ENCODE peak calls at places on chromosomes 4 and X, in five cellular contexts. N is cardiac muscle cell, W is amniotic stem cell, R is kidney epithelial cell, B is A172. M is an unnamed sample.
A peak's percentile ranks its signal among the peaks of the same experiment; 100 is the strongest.

GRCh38 chr4:76755756-76756155 is 142.2 kb downstream of the SOWAHB start:
- DNase-seq in R (no peak), N (no peak), B (no peak), W (no peak), M (no peak)

GRCh38 chr4:6988016-6988715 is 55.0 kb upstream of the TADA2B start:
- DNase-seq in W (no peak), N (no peak), B (no peak), R (no peak), M (no peak)

GRCh38 chr4:24321637-24322036 is 262.7 kb downstream of the DHX15 start:
- DNase-seq in N (no peak), B (no peak), W (no peak), R (no peak), M (no peak)

GRCh38 chrX:3326721-3327120 is 19.7 kb downstream of the MXRA5 start:
- DNase-seq in W (peak; percentile 10), R (no peak), N (no peak), B (no peak), M (no peak)

GRCh38 chr4:56307423-56307822 is 79.9 kb downstream of the AASDH start:
- DNase-seq in B (no peak), R (peak; percentile 97), W (no peak), N (no peak), M (no peak)

GRCh38 chr4:86451560-86452322 is 91.9 kb upstream of the MAPK10 start:
- DNase-seq in N (peak; percentile 41), W (no peak), R (no peak), B (peak; percentile 2), M (no peak)

GRCh38 chrX:103754401-103754800 is 22.2 kb upstream of the PLP1 start:
- DNase-seq in R (no peak), W (no peak), N (no peak), B (no peak), M (no peak)

GRCh38 chrX:118254611-118255010 is 91.3 kb upstream of the WDR44 start:
- DNase-seq in N (peak; percentile 55), W (peak; percentile 1), R (peak; percentile 12), B (peak; percentile 5), M (peak; percentile 2)

GRCh38 chr4:26648260-26648659 is 64.4 kb downstream of the TBC1D19 start:
- DNase-seq in N (no peak), B (no peak), W (no peak), R (no peak), M (no peak)

GRCh38 chrX:150049647-150050046 is 111.4 kb upstream of the EOLA2 start:
- DNase-seq in W (peak; percentile 1), B (no peak), R (no peak), N (peak; percentile 21), M (no peak)

GRCh38 chr4:55372259-55372658 is 23.5 kb upstream of the TMEM165 start:
- DNase-seq in R (no peak), B (peak; percentile 40), W (no peak), N (peak; percentile 76), M (no peak)

GRCh38 chr4:147103403-147103946 is 157.8 kb upstream of the TTC29 start:
- DNase-seq in N (peak; percentile 90), B (peak; percentile 84), R (peak; percentile 93), W (peak; percentile 97), M (peak; percentile 53)

GRCh38 chrX:150361070-150361776 is 1.9 kb upstream of the MAMLD1 start:
- DNase-seq in W (no peak), R (no peak), B (peak; percentile 4), N (no peak), M (no peak)

GRCh38 chr4:147833254-147833653 is 101.4 kb downstream of the ARHGAP10 start:
- DNase-seq in W (no peak), R (peak; percentile 58), N (no peak), B (peak; percentile 11), M (no peak)

M was measured in T1000.